ENCODE peak calls at places on chromosomes 2 and 18, in eight cellular contexts. H is prostate gland, F is spleen, L is uterus, O is small intestine, X is upper lobe of right lung, U is bronchial epithelial cell, T is lung. P is an unnamed sample.
A peak's percentile ranks its signal among the peaks of the same experiment; 100 is the strongest.

GRCh38 chr2:109222825-109223471 is 93.9 kb downstream of the SH3RF3 start:
- DNase-seq in H (no peak), F (no peak), T (no peak), O (no peak), U (no peak), L (no peak), X (peak; percentile 59), P (no peak)

GRCh38 chr18:28723506-28723905 is 546.6 kb upstream of the CDH2 start:
- DNase-seq in U (peak; percentile 43), H (no peak), X (no peak), T (no peak), F (no peak), O (no peak), L (no peak), P (no peak)

GRCh38 chr2:238897122-238897880 is 49.4 kb downstream of the TWIST2 start:
- DNase-seq in H (no peak), T (no peak), F (peak; percentile 63), L (no peak), U (no peak), O (no peak), X (no peak), P (no peak)

GRCh38 chr18:36583155-36583745 is 245.6 kb downstream of the TPGS2 start:
- DNase-seq in U (no peak), T (no peak), X (no peak), L (no peak), F (no peak), H (no peak), O (no peak), P (no peak)

GRCh38 chr2:10885479-10885863 is 26.3 kb upstream of the KCNF1 start:
- DNase-seq in L (no peak), T (no peak), O (peak; percentile 85), F (no peak), H (no peak), X (no peak), U (no peak), P (no peak)

GRCh38 chr2:162524192-162524591 is 180.3 kb downstream of the GCA start:
- DNase-seq in L (no peak), X (no peak), T (no peak), U (peak; percentile 10), H (no peak), O (peak; percentile 9), F (no peak), P (no peak)

GRCh38 chr2:234556848-234557573 is 60.1 kb upstream of the ARL4C start:
- DNase-seq in H (peak; percentile 15), X (no peak), U (peak; percentile 79), L (no peak), T (no peak), F (no peak), O (no peak), P (peak; percentile 35)

GRCh38 chr2:192828175-192828574 is 633.4 kb upstream of the TMEFF2 start:
- DNase-seq in X (no peak), H (no peak), L (no peak), T (no peak), F (peak; percentile 56), U (no peak), O (no peak), P (no peak)

GRCh38 chr18:46297621-46298020 is 193.4 kb downstream of the HAUS1 start:
- DNase-seq in U (no peak), X (peak; percentile 59), L (no peak), O (no peak), F (no peak), T (peak; percentile 62), H (no peak), P (no peak)

GRCh38 chr2:31202833-31203232 is 14.5 kb downstream of the CAPN14 start:
- DNase-seq in F (no peak), L (no peak), U (no peak), T (no peak), X (no peak), O (no peak), H (no peak), P (no peak)

GRCh38 chr2:29749843-29750242 is 171.5 kb downstream of the ALK start:
- DNase-seq in O (no peak), T (peak; percentile 56), U (peak; percentile 37), L (no peak), F (no peak), H (no peak), X (no peak), P (no peak)

GRCh38 chr2:208929489-208929864 is 494.4 kb upstream of the MAP2 start:
- DNase-seq in T (no peak), U (no peak), L (no peak), X (no peak), O (no peak), F (no peak), H (no peak), P (peak; percentile 21)

GRCh38 chr2:241857572-241858121 is 1.0 kb downstream of the PDCD1 start:
- DNase-seq in U (no peak), L (no peak), H (no peak), O (no peak), T (no peak), X (peak; percentile 61), F (peak; percentile 74), P (no peak)

GRCh38 chr2:212939777-212940531 is 211.5 kb downstream of the IKZF2 start:
- DNase-seq in X (peak; percentile 65), T (peak; percentile 57), U (peak; percentile 83), H (peak; percentile 91), L (no peak), O (peak; percentile 40), F (no peak), P (no peak)

GRCh38 chr2:240205348-240205747 is 64.9 kb upstream of the OTOS start:
- DNase-seq in L (peak; percentile 5), O (no peak), T (no peak), H (no peak), F (peak; percentile 34), X (peak; percentile 48), U (peak; percentile 97), P (peak; percentile 85)
- H3K36me3 ChIP-seq in L (no peaks in the 10 kb centered on the region), O (no peaks in the 10 kb centered on the region), T (no peaks in the 10 kb centered on the region), H (no peaks in the 10 kb centered on the region), F (no peaks in the 10 kb centered on the region), X (no peaks in the 10 kb centered on the region), U (no peaks in the 10 kb centered on the region), P (no peaks in the 10 kb centered on the region)

GRCh38 chr2:113039158-113039557 is 13.5 kb downstream of the IL36B start:
- DNase-seq in F (no peak), O (no peak), U (no peak), X (no peak), L (no peak), H (no peak), T (no peak), P (no peak)

GRCh38 chr2:113032737-113033136 is 19.9 kb downstream of the IL36B start:
- DNase-seq in F (no peak), T (no peak), O (no peak), X (no peak), L (no peak), H (no peak), U (peak; percentile 16), P (no peak)

GRCh38 chr2:113039675-113040074 is 13.0 kb downstream of the IL36B start:
- DNase-seq in L (no peak), U (no peak), X (no peak), T (no peak), F (no peak), H (no peak), O (no peak), P (no peak)

GRCh38 chr2:113036763-113037162 is 15.9 kb downstream of the IL36B start:
- DNase-seq in X (no peak), O (no peak), F (no peak), T (no peak), L (no peak), U (no peak), H (no peak), P (no peak)

GRCh38 chr2:113034016-113034415 is 18.7 kb downstream of the IL36B start:
- DNase-seq in L (no peak), F (no peak), X (no peak), T (no peak), H (no peak), O (no peak), U (no peak), P (no peak)
- H3K4me3 ChIP-seq in L (no peak overlapping the region), F (no peak overlapping the region), X (no peak overlapping the region), T (no peak overlapping the region), H (no peak overlapping the region), O (no peak overlapping the region), U (no peak overlapping the region), P (no peak overlapping the region)

GRCh38 chr2:99694331-99694730 is 204.5 kb upstream of the REV1 start:
- DNase-seq in T (no peak), L (no peak), X (no peak), O (no peak), H (no peak), F (no peak), U (no peak), P (no peak)

GRCh38 chr2:99695121-99695773 is 205.4 kb upstream of the REV1 start:
- DNase-seq in U (no peak), T (no peak), X (no peak), O (no peak), F (no peak), H (no peak), L (no peak), P (no peak)

GRCh38 chr2:99698896-99699295 is 209.1 kb upstream of the REV1 start:
- DNase-seq in T (no peak), U (peak; percentile 88), O (no peak), F (no peak), L (no peak), H (no peak), X (no peak), P (peak; percentile 9)

GRCh38 chr2:99697811-99698568 is 208.2 kb upstream of the REV1 start:
- DNase-seq in X (no peak), F (no peak), L (no peak), U (peak; percentile 69), T (peak; percentile 38), O (no peak), H (no peak), P (peak; percentile 25)

DNA sequence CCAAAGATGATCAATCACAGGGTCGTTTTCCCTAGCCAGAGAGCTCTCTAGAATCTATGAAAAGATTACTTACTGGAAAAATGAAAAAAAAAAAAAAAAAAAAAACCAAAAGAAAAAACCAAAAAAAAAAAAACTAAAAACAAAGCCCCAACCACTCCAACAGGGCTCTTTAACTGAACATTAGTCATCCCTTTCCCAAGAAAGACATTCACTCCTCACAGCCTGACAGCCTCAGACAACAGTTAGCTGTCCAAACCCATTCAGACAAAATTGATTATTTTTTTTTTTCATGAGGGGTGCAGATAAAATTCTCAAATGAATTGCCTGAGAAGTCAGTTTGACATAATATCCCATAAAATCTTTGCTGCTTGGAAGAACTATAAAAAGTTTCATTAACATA is 206.0 kb upstream of the REV1 start:
- DNase-seq in O (no peak), F (no peak), X (no peak), U (no peak), H (no peak), T (no peak), L (no peak), P (no peak)
- H3K36me3 ChIP-seq in O (no peaks in the 10 kb centered on the region), F (no peaks in the 10 kb centered on the region), X (no peaks in the 10 kb centered on the region), U (no peaks in the 10 kb centered on the region), H (no peaks in the 10 kb centered on the region), T (no peaks in the 10 kb centered on the region), L (no peaks in the 10 kb centered on the region), P (no peaks in the 10 kb centered on the region)

DNA sequence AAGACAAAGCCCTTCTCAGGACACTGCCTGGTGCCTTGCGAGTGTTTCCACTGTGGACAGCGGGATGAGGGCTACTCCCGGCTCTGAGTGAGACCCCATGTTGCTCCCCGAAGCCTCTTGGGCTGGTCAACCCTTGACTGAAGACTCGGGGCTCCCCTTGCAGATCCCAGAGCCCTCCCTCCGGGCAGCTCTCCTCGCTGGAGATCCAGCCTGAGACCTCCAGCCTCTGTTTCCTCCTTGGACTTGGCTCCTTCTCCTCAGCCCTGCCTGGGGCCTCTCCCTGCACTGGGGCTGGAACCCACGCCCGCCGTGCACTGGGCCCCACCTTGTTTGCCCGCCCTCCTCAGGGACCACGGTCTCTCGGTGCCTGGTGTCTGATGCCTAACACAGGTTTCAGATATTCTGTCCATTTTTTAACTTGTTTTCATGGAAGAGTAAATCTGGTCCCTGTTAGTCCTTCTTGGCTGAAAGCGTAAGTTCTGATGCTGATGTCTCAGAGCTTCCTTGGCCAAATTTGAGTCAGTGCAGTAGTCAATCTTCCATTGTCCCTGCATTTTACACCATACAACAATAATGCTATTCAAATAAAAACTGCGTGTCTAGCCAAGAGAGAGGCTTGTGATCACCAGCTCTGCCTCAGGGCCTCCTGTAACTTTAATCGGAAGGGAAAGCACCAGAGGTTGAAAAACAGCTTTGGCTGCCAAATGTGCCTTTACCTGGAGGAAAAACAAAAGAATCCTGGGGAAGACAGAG is 139.3 kb upstream of the CTDP1 start:
- DNase-seq in H (peak; percentile 82), X (no peak), L (no peak), F (peak; percentile 56), O (no peak), U (peak; percentile 52), T (no peak), P (no peak)
- H3K4me3 ChIP-seq in H (no peak overlapping the region), X (no peak overlapping the region), L (no peak overlapping the region), F (no peak overlapping the region), O (no peak overlapping the region), U (no peak overlapping the region), T (no peak overlapping the region), P (no peak overlapping the region)